ENCODE peak calls at places on chromosomes 4 and X, in six cellular contexts. A is HCT116, O is adrenal gland, K is fibroblast of lung, J is ovary, W is Peyer's patch. Q is an unnamed sample.

GRCh38 chrX:48823029-48823428 is 3.3 kb upstream of the ERAS start:
- DNase-seq in A (no peak), O (no peak), K (no peak), J (no peak), W (no peak), Q (no peak)

GRCh38 chrX:145825896-145826295 is 8.3 kb downstream of the SLITRK2 start:
- DNase-seq in A (no peak), O (no peak), K (no peak), J (no peak), W (no peak), Q (no peak)

GRCh38 chr4:128793859-128794667 is 15.4 kb upstream of the JADE1 start:
- DNase-seq in A (no peak), O (peak), K (no peak), J (no peak), W (no peak), Q (no peak)

GRCh38 chr4:2390780-2391490 is 27.5 kb downstream of the ZFYVE28 start:
- DNase-seq in A (no peak), O (no peak), K (no peak), J (no peak), W (no peak), Q (no peak)

GRCh38 chr4:70632028-70632427 is 3.5 kb downstream of the ENAM start:
- DNase-seq in A (peak), O (no peak), K (peak), J (no peak), W (no peak), Q (no peak)

GRCh38 chr4:101187837-101188236 is 159.5 kb downstream of the PPP3CA start:
- DNase-seq in A (no peak), O (no peak), K (no peak), J (no peak), W (no peak), Q (no peak)

GRCh38 chr4:104451573-104451972 is 43.1 kb downstream of the CXXC4 start:
- DNase-seq in A (no peak), O (no peak), K (peak), J (no peak), W (no peak), Q (no peak)

GRCh38 chr4:124334119-124334518 is 378.4 kb downstream of the ANKRD50 start:
- DNase-seq in A (peak), O (peak), K (peak), J (no peak), W (no peak), Q (peak)

GRCh38 chrX:3592184-3592583 is 121.3 kb downstream of the PRKX start:
- DNase-seq in A (no peak), O (no peak), K (no peak), J (no peak), W (no peak), Q (no peak)

GRCh38 chrX:96182366-96182765 is 502.3 kb upstream of the DIAPH2 start:
- DNase-seq in A (no peak), O (peak), K (no peak), J (peak), W (no peak), Q (no peak)

GRCh38 chrX:10110316-10110932 is 46.4 kb upstream of the CLCN4 start:
- DNase-seq in A (no peak), O (no peak), K (no peak), J (no peak), W (no peak), Q (no peak)

GRCh38 chr4:45442466-45442865 is 681.4 kb downstream of the GABRG1 start:
- DNase-seq in A (no peak), O (no peak), K (no peak), J (no peak), W (no peak), Q (no peak)

GRCh38 chrX:118550792-118551191 is 55.2 kb downstream of the DOCK11 start:
- DNase-seq in A (no peak), O (no peak), K (peak), J (no peak), W (no peak), Q (no peak)

GRCh38 chr4:139329665-139330200 is 27.5 kb upstream of the NDUFC1 start:
- DNase-seq in A (no peak), O (no peak), K (no peak), J (no peak), W (no peak), Q (no peak)

GRCh38 chrX:24515447-24515846 is 50.4 kb downstream of the PDK3 start:
- DNase-seq in A (no peak), O (no peak), K (peak), J (no peak), W (no peak), Q (no peak)

GRCh38 chr4:87031946-87032345 is 97.1 kb downstream of the AFF1 start:
- DNase-seq in A (no peak), O (no peak), K (no peak), J (no peak), W (no peak), Q (no peak)

GRCh38 chrX:117987376-117987775 is 129.2 kb downstream of the KLHL13 start:
- DNase-seq in A (no peak), O (no peak), K (peak), J (no peak), W (no peak), Q (no peak)

GRCh38 chrX:118432799-118433198 is 62.8 kb upstream of the DOCK11 start:
- DNase-seq in A (no peak), O (no peak), K (no peak), J (no peak), W (no peak), Q (no peak)

DNA sequence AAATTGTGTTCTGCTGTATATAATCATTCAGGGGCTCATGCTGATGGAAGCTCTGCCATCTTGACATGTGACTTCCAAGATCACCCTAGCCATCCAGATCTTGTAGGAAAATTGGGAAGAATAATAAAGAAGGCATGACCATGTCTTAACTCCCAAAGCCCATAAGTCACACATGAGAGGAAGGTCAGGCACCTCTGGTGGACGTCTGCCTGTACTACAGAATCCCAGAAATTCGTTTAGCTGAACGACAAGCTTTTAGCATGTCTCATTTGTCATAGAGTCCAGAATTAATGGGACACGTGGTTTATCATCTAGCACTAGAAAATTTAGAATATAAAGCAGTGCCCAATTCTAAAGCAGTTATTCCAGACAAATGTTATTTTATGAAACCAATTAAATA is 212.7 kb downstream of the CENPC start:
- DNase-seq in A (no peak), O (no peak), K (no peak), J (no peak), W (no peak), Q (no peak)
- H3K27ac ChIP-seq in A (no peak), O (no peak), K (no peak), J (no peak), W (no peak), Q (no peak)

GRCh38 chr4:99856166-99856565 is 38.1 kb downstream of the LAMTOR3 start:
- DNase-seq in A (peak), O (no peak), K (peak), J (no peak), W (no peak), Q (no peak)
- H3K27ac ChIP-seq in A (no peak), O (no peak), K (no peak), J (no peak), W (no peak), Q (no peak)

GRCh38 chr4:107689912-107690587 is 30.0 kb downstream of the PAPSS1 start:
- DNase-seq in A (peak), O (no peak), K (peak), J (no peak), W (no peak), Q (no peak)

GRCh38 chr4:107688421-107688820 is 31.6 kb downstream of the PAPSS1 start:
- DNase-seq in A (no peak), O (no peak), K (no peak), J (no peak), W (no peak), Q (no peak)

GRCh38 chr4:107682306-107682705 is 37.7 kb downstream of the PAPSS1 start:
- DNase-seq in A (no peak), O (no peak), K (no peak), J (no peak), W (no peak), Q (no peak)

GRCh38 chr4:107683873-107684272 is 36.2 kb downstream of the PAPSS1 start:
- DNase-seq in A (no peak), O (no peak), K (no peak), J (no peak), W (no peak), Q (no peak)

DNA sequence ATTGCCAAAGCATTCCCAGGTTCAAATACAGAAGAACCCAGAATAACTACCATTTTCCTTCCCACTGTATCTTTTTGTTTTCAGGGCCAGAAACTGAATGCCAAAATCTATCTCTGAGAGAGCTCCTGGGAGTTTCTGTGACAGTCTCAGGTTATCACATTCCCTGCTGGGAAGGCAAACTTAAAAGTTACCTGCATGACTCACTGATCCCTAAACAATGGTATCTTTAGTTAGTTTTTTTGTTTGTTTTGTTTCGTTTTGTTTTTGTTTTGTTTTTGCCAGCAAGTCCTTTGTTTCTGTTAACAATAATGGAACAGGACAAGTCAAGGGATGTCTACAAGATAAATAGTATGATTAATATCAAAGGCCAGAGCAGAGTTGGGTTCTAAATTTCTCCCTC is 34.3 kb downstream of the PAPSS1 start:
- DNase-seq in A (peak), O (no peak), K (no peak), J (no peak), W (no peak), Q (no peak)
- H3K27ac ChIP-seq in A (no peak), O (no peak), K (no peak), J (no peak), W (no peak), Q (no peak)

DNA sequence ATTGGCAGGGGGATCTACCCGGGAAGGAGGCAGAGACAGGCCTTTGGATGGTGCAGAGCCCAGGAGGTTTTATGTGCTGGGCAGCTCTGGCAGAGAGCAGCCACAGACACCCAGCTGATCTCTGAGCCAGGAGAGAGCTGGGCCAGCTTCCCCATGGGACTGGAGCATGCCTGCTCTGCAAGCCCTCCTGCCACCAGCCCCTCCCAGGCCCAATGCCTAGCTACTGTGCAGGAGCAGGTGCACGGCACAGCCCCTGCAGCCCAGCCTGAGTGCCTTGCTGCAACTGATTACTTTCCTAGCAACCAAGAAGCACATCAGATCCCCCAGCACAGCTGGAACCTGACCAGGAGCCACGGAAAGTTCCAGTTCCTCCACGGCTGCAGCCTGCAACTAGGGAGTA is 57.8 kb upstream of the BEND2 start:
- DNase-seq in A (no peak), O (no peak), K (no peak), J (no peak), W (no peak), Q (no peak)
- H3K27ac ChIP-seq in A (no peak), O (no peak), K (no peak), J (no peak), W (no peak), Q (no peak)

GRCh38 chr4:143377635-143378099 is 41.0 kb downstream of the GAB1 start:
- DNase-seq in A (no peak), O (no peak), K (no peak), J (no peak), W (no peak), Q (no peak)
- H3K27ac ChIP-seq in A (no peak), O (peak), K (no peak), J (no peak), W (peak), Q (peak)

GRCh38 chr4:39978904-39979303 is 1.2 kb upstream of the PDS5A start:
- DNase-seq in A (no peak), O (no peak), K (no peak), J (no peak), W (no peak), Q (no peak)
- H3K27ac ChIP-seq in A (no peak), O (no peak), K (no peak), J (no peak), W (no peak), Q (no peak)